ENCODE peak calls at places on chromosome 4, in four cellular contexts. One of them, this sample, is unnamed.

GRCh38 chr4:111792592-111792991 is 352.7 kb upstream of the FAM241A start:
- DNase-seq in fibroblast of mammary gland: no peak
- DNase-seq in gastrocnemius medialis: no peak
- DNase-seq in IMR-90: no peak
- DNase-seq in this sample: no peak

GRCh38 chr4:7434766-7435150 is at the start of gene PSAPL1:
- DNase-seq in fibroblast of mammary gland: peak; percentile 12
- DNase-seq in gastrocnemius medialis: no peak
- DNase-seq in IMR-90: peak; percentile 3
- DNase-seq in this sample: no peak

GRCh38 chr4:82551734-82552133 is 10.1 kb downstream of the TMEM150C start:
- DNase-seq in fibroblast of mammary gland: no peak
- DNase-seq in gastrocnemius medialis: no peak
- DNase-seq in IMR-90: no peak
- DNase-seq in this sample: no peak

GRCh38 chr4:8409271-8410065 is 31.1 kb downstream of the ACOX3 start:
- DNase-seq in fibroblast of mammary gland: peak; percentile 37
- DNase-seq in gastrocnemius medialis: no peak
- DNase-seq in IMR-90: no peak
- DNase-seq in this sample: peak; percentile 12

GRCh38 chr4:14415146-14415545 is 587.1 kb upstream of the CPEB2 start:
- DNase-seq in fibroblast of mammary gland: peak; percentile 49
- DNase-seq in gastrocnemius medialis: no peak
- DNase-seq in IMR-90: peak; percentile 31
- DNase-seq in this sample: peak; percentile 67

GRCh38 chr4:24211821-24212220 is 322.0 kb upstream of the PPARGC1A start:
- DNase-seq in fibroblast of mammary gland: peak; percentile 94
- DNase-seq in gastrocnemius medialis: no peak
- DNase-seq in IMR-90: peak; percentile 85
- DNase-seq in this sample: peak; percentile 76

GRCh38 chr4:103105558-103106356 is 6.1 kb upstream of the BDH2 start:
- DNase-seq in fibroblast of mammary gland: no peak
- DNase-seq in gastrocnemius medialis: no peak
- DNase-seq in IMR-90: peak; percentile 66
- DNase-seq in this sample: peak; percentile 13

GRCh38 chr4:143616771-143617170 is 83.7 kb downstream of the FREM3 start:
- DNase-seq in fibroblast of mammary gland: peak; percentile 87
- DNase-seq in gastrocnemius medialis: no peak
- DNase-seq in IMR-90: no peak
- DNase-seq in this sample: no peak

GRCh38 chr4:141022221-141022760 is 111.0 kb downstream of the RNF150 start:
- DNase-seq in fibroblast of mammary gland: no peak
- DNase-seq in gastrocnemius medialis: no peak
- DNase-seq in IMR-90: no peak
- DNase-seq in this sample: no peak

GRCh38 chr4:76342803-76343202 is 36.3 kb downstream of the STBD1 start:
- DNase-seq in fibroblast of mammary gland: no peak
- DNase-seq in gastrocnemius medialis: no peak
- DNase-seq in IMR-90: no peak
- DNase-seq in this sample: no peak

GRCh38 chr4:123449780-123450179 is 53.2 kb downstream of the SPRY1 start:
- DNase-seq in fibroblast of mammary gland: peak; percentile 49
- DNase-seq in gastrocnemius medialis: no peak
- DNase-seq in IMR-90: peak; percentile 56
- DNase-seq in this sample: peak; percentile 56

GRCh38 chr4:8247047-8247930 is 22.3 kb upstream of the HTRA3 start:
- DNase-seq in fibroblast of mammary gland: peak; percentile 51
- DNase-seq in gastrocnemius medialis: peak; percentile 79
- DNase-seq in IMR-90: no peak
- DNase-seq in this sample: peak; percentile 83

GRCh38 chr4:177367336-177367735 is 57.7 kb downstream of the NEIL3 start:
- DNase-seq in fibroblast of mammary gland: peak; percentile 9
- DNase-seq in gastrocnemius medialis: no peak
- DNase-seq in IMR-90: peak; percentile 52
- DNase-seq in this sample: peak; percentile 34

GRCh38 chr4:183797041-183797444 is 108.1 kb upstream of the STOX2 start:
- DNase-seq in fibroblast of mammary gland: no peak
- DNase-seq in gastrocnemius medialis: no peak
- DNase-seq in IMR-90: no peak
- DNase-seq in this sample: no peak

GRCh38 chr4:47221721-47222120 is 190.4 kb downstream of the GABRB1 start:
- DNase-seq in fibroblast of mammary gland: peak; percentile 75
- DNase-seq in gastrocnemius medialis: no peak
- DNase-seq in IMR-90: peak; percentile 87
- DNase-seq in this sample: peak; percentile 86

GRCh38 chr4:4726051-4726450 is 133.4 kb upstream of the MSX1 start:
- DNase-seq in fibroblast of mammary gland: no peak
- DNase-seq in gastrocnemius medialis: no peak
- DNase-seq in IMR-90: no peak
- DNase-seq in this sample: peak; percentile 5
- TF ChIP-seq CTCF in fibroblast of mammary gland: peak; percentile 36
- TF ChIP-seq CTCF in gastrocnemius medialis: no peak
- TF ChIP-seq CTCF in IMR-90: no peak
- TF ChIP-seq CTCF in this sample: peak; percentile 24

DNA sequence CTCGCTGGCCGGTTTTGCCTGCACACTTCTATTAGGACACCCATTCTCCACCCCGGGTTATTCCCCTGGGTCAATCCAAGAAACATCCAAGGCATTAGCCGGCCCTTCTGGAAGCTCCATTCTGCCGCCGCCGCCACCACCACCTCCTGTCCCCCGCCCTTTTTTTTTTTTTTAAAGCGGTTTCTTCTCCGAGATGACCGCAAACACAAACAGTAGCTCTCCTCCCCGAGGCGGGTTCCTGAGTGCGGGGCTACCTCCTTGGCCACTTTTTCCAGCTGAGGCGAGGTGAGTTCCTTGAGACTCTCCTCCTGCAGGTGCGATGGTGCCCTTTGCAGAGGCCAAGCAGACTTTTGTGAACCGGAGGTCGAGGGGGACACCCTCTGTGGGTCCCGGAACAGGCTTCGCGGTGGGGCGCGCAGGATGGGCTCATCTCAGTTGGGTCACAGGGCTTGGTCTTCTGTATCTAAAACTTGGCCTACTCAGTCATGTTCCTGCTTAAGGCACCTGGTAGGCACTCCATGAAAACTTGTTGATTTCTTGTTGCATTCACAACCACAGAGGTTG is 930 bp downstream of the NWD2 start:
- DNase-seq in fibroblast of mammary gland: no peak
- DNase-seq in gastrocnemius medialis: no peak
- DNase-seq in IMR-90: no peak
- DNase-seq in this sample: no peak
- H3K4me3 ChIP-seq in fibroblast of mammary gland: no peak overlapping the region
- H3K4me3 ChIP-seq in gastrocnemius medialis: no peak overlapping the region
- H3K4me3 ChIP-seq in IMR-90: no peak overlapping the region
- H3K4me3 ChIP-seq in this sample: no peak overlapping the region

GRCh38 chr4:158714937-158715336 is 8.3 kb downstream of the PPID start:
- DNase-seq in fibroblast of mammary gland: no peak
- DNase-seq in gastrocnemius medialis: no peak
- DNase-seq in IMR-90: no peak
- DNase-seq in this sample: no peak

GRCh38 chr4:158715787-158716186 is 7.4 kb downstream of the PPID start:
- DNase-seq in fibroblast of mammary gland: no peak
- DNase-seq in gastrocnemius medialis: no peak
- DNase-seq in IMR-90: no peak
- DNase-seq in this sample: no peak

GRCh38 chr4:158710814-158711213 is 12.4 kb downstream of the PPID start:
- DNase-seq in fibroblast of mammary gland: peak; percentile 15
- DNase-seq in gastrocnemius medialis: no peak
- DNase-seq in IMR-90: peak; percentile 8
- DNase-seq in this sample: peak; percentile 33
- TF ChIP-seq CTCF in fibroblast of mammary gland: peak; percentile 21
- TF ChIP-seq CTCF in gastrocnemius medialis: no peak
- TF ChIP-seq CTCF in IMR-90: peak; percentile 43
- TF ChIP-seq CTCF in this sample: peak; percentile 10

GRCh38 chr4:43716721-43717395 is 731.8 kb downstream of the KCTD8 start:
- DNase-seq in fibroblast of mammary gland: no peak
- DNase-seq in gastrocnemius medialis: no peak
- DNase-seq in IMR-90: no peak
- DNase-seq in this sample: no peak

GRCh38 chr4:43718369-43718768 is 730.2 kb downstream of the KCTD8 start:
- DNase-seq in fibroblast of mammary gland: no peak
- DNase-seq in gastrocnemius medialis: no peak
- DNase-seq in IMR-90: no peak
- DNase-seq in this sample: no peak
- H3K4me3 ChIP-seq in fibroblast of mammary gland: no peak overlapping the region
- H3K4me3 ChIP-seq in gastrocnemius medialis: no peak overlapping the region
- H3K4me3 ChIP-seq in IMR-90: no peak overlapping the region
- H3K4me3 ChIP-seq in this sample: no peak overlapping the region

DNA sequence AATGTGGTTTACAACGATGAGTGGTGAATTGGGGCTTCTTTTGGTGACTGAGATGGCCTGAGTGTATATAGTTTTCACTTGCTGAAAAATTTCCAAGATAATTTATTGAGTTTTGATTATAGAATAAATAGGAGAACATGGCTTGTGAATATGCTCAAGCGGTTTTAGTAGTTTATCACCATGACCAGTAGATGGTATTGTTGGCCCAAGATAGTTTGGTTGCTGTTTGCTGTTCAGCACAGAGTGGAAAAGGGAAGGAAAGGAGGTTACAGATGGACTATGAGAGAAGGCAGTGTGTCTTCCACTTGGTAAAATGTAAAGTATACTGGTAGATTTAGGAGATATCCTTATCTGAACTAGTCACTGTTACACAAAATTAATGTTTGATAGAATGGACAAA is 55.8 kb upstream of the POU4F2 start:
- DNase-seq in fibroblast of mammary gland: peak; percentile 11
- DNase-seq in gastrocnemius medialis: no peak
- DNase-seq in IMR-90: no peak
- DNase-seq in this sample: no peak
- TF ChIP-seq CTCF in fibroblast of mammary gland: no peak
- TF ChIP-seq CTCF in gastrocnemius medialis: no peak
- TF ChIP-seq CTCF in IMR-90: no peak
- TF ChIP-seq CTCF in this sample: no peak

GRCh38 chr4:133152801-133153526 is 3.9 kb downstream of the PCDH10 start:
- DNase-seq in fibroblast of mammary gland: no peak
- DNase-seq in gastrocnemius medialis: no peak
- DNase-seq in IMR-90: no peak
- DNase-seq in this sample: no peak
- H3K4me3 ChIP-seq in fibroblast of mammary gland: no peak overlapping the region
- H3K4me3 ChIP-seq in gastrocnemius medialis: no peak overlapping the region
- H3K4me3 ChIP-seq in IMR-90: no peak overlapping the region
- H3K4me3 ChIP-seq in this sample: peak overlapping the region; percentile 55

DNA sequence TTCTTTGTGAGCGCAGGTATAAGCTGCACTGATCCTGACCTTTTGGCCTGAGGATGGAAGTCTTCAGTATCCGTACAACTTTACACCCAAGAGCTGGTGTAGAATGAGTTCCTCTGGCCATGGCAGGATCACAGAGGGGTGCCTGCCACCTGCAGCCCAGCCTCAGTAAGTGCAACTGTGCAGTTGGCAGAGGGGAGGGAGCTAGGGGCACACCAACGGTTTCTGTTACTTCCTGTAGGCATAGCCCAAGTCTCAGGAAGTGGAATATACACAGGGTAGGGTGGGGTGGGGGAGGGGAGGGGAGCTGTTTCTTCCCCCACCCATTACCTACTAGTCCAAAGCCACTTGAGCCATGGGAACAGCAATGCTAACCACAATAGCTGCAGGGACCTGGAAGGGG is 85.4 kb upstream of the GBA3 start:
- DNase-seq in fibroblast of mammary gland: peak; percentile 31
- DNase-seq in gastrocnemius medialis: peak; percentile 34
- DNase-seq in IMR-90: peak; percentile 31
- DNase-seq in this sample: peak; percentile 32
- TF ChIP-seq CTCF in fibroblast of mammary gland: peak; percentile 47
- TF ChIP-seq CTCF in gastrocnemius medialis: peak; percentile 60
- TF ChIP-seq CTCF in IMR-90: peak; percentile 64
- TF ChIP-seq CTCF in this sample: peak; percentile 55

GRCh38 chr4:182380701-182381295 is 137.6 kb downstream of the TENM3 start:
- DNase-seq in fibroblast of mammary gland: peak; percentile 38
- DNase-seq in gastrocnemius medialis: no peak
- DNase-seq in IMR-90: no peak
- DNase-seq in this sample: no peak
- H3K4me3 ChIP-seq in fibroblast of mammary gland: no peak overlapping the region
- H3K4me3 ChIP-seq in gastrocnemius medialis: no peak overlapping the region
- H3K4me3 ChIP-seq in IMR-90: no peak overlapping the region
- H3K4me3 ChIP-seq in this sample: no peak overlapping the region

GRCh38 chr4:11954093-11954492 is 525.4 kb upstream of the HS3ST1 start:
- DNase-seq in fibroblast of mammary gland: peak; percentile 30
- DNase-seq in gastrocnemius medialis: no peak
- DNase-seq in IMR-90: no peak
- DNase-seq in this sample: peak; percentile 59
- TF ChIP-seq CTCF in fibroblast of mammary gland: peak; percentile 30
- TF ChIP-seq CTCF in gastrocnemius medialis: no peak
- TF ChIP-seq CTCF in IMR-90: no peak
- TF ChIP-seq CTCF in this sample: peak; percentile 53

DNA sequence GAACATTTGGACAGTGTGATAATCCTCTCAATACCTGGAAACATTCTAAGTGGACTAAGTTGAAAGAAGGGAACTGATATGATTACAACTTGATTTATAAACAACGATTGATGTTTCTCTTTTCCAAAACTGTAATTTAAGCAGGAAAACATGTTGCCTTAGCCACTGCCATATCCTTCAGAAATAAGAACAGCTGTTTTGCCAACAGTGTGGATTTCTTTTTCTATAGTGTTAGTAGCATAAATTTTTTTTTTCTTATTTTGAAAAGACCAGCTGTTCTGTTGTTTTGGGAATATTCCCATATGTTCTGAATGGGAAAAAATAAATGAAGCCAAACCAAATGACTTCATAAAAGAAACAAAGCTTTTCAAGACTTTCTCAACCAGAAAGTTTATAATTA is 83.9 kb upstream of the ARHGAP24 start:
- DNase-seq in fibroblast of mammary gland: no peak
- DNase-seq in gastrocnemius medialis: no peak
- DNase-seq in IMR-90: no peak
- DNase-seq in this sample: no peak
- H3K4me3 ChIP-seq in fibroblast of mammary gland: no peak overlapping the region
- H3K4me3 ChIP-seq in gastrocnemius medialis: no peak overlapping the region
- H3K4me3 ChIP-seq in IMR-90: no peak overlapping the region
- H3K4me3 ChIP-seq in this sample: no peak overlapping the region

This sample was measured in cardiac fibroblast.